ENCODE peak calls at places on chromosomes 11 and 22, in eight cellular contexts. Q, S, Z, A, F, G, J and P are unnamed samples.

GRCh38 chr11:106706355-106706754 is 311.9 kb downstream of the GUCY1A2 start:
- DNase-seq in J (no peak), Z (no peak), F (no peak), A (no peak), Q (no peak), G (no peak), S (no peak), P (peak; percentile 18)

GRCh38 chr11:11845066-11845465 is 3.3 kb downstream of the USP47 start:
- DNase-seq in F (no peak), J (no peak), A (peak; percentile 36), Q (no peak), Z (no peak), G (no peak), S (no peak), P (no peak)

GRCh38 chr11:3368199-3368598 is 10.7 kb downstream of the ZNF195 start:
- DNase-seq in G (no peak), J (no peak), S (no peak), Z (no peak), A (no peak), Q (no peak), F (no peak), P (no peak)

GRCh38 chr22:38882972-38883622 is 11.1 kb upstream of the CBX6 start:
- DNase-seq in S (no peak), Q (no peak), G (no peak), A (no peak), J (no peak), Z (no peak), F (no peak), P (no peak)

GRCh38 chr11:32225491-32226285 is 134.8 kb downstream of the RCN1 start:
- DNase-seq in J (no peak), F (no peak), S (no peak), Z (no peak), G (no peak), A (no peak), Q (no peak), P (no peak)

GRCh38 chr11:75603791-75604736 is 42.0 kb downstream of the SERPINH1 start:
- DNase-seq in S (no peak), J (no peak), G (no peak), Q (no peak), F (no peak), Z (no peak), A (no peak), P (peak; percentile 71)

GRCh38 chr11:66492161-66492865 is 12.1 kb downstream of the DPP3 start:
- DNase-seq in F (no peak), Q (no peak), Z (no peak), S (no peak), A (no peak), G (no peak), J (no peak), P (no peak)

GRCh38 chr11:12182650-12183511 is 72.5 kb downstream of the MICAL2 start:
- DNase-seq in A (no peak), F (peak; percentile 84), Q (no peak), S (peak; percentile 33), J (peak; percentile 72), Z (no peak), G (peak; percentile 71), P (peak; percentile 62)

GRCh38 chr22:23225724-23226496 is 45.6 kb downstream of the BCR start:
- DNase-seq in Q (peak; percentile 74), S (no peak), Z (no peak), A (peak; percentile 78), J (peak; percentile 41), F (no peak), G (no peak), P (peak; percentile 50)

GRCh38 chr11:56849250-56849649 is 100.8 kb upstream of the OR9G4 start:
- DNase-seq in Q (no peak), F (no peak), A (no peak), Z (no peak), G (no peak), J (no peak), S (no peak), P (no peak)

GRCh38 chr11:209275-210121 is 2.0 kb downstream of the RIC8A start:
- DNase-seq in A (no peak), J (no peak), S (peak; percentile 28), Z (no peak), G (peak; percentile 17), F (no peak), Q (peak; percentile 24), P (no peak)

GRCh38 chr11:128179512-128179911 is 407.8 kb downstream of the ETS1 start:
- DNase-seq in J (no peak), S (no peak), F (no peak), Q (no peak), A (no peak), Z (no peak), G (no peak), P (no peak)

GRCh38 chr11:121321614-121322243 is 29.2 kb downstream of the SC5D start:
- DNase-seq in F (no peak), Z (no peak), J (peak; percentile 13), S (peak; percentile 83), A (peak; percentile 37), G (peak; percentile 73), Q (no peak), P (no peak)

GRCh38 chr11:113073290-113073953 is 112.2 kb downstream of the NCAM1 start:
- DNase-seq in F (no peak), J (no peak), G (no peak), Z (no peak), Q (no peak), S (no peak), A (no peak), P (no peak)

GRCh38 chr11:118007040-118007439 is 20.8 kb downstream of the IL10RA start:
- DNase-seq in A (no peak), Q (no peak), Z (no peak), S (no peak), F (no peak), G (no peak), J (no peak), P (no peak)

GRCh38 chr22:31945971-31946680 is 1.8 kb downstream of the YWHAH start:
- DNase-seq in J (no peak), G (no peak), S (peak; percentile 51), F (no peak), Z (no peak), A (no peak), Q (no peak), P (no peak)

GRCh38 chr22:31944700-31945477 is 554 bp downstream of the YWHAH start:
- DNase-seq in S (peak; percentile 67), Z (peak; percentile 33), J (peak; percentile 75), G (peak; percentile 43), Q (peak; percentile 52), A (peak; percentile 30), F (no peak), P (peak; percentile 17)

GRCh38 chr22:31945478-31945815 is 1.1 kb downstream of the YWHAH start:
- DNase-seq in Z (no peak), Q (no peak), J (no peak), F (no peak), S (peak; percentile 28), G (no peak), A (no peak), P (no peak)

GRCh38 chr22:31943206-31943975 is 944 bp upstream of the YWHAH start:
- DNase-seq in G (no peak), J (peak; percentile 16), S (no peak), Z (no peak), A (peak; percentile 7), Q (no peak), F (peak; percentile 21), P (no peak)

GRCh38 chr22:31943976-31944699 is at the start of gene YWHAH:
- DNase-seq in J (peak; percentile 97), S (peak; percentile 92), G (peak; percentile 96), F (peak; percentile 97), Z (peak; percentile 95), Q (peak; percentile 97), A (peak; percentile 94), P (peak; percentile 71)
- TF ChIP-seq POLR2A in J (peak; percentile 67), S (peak; percentile 87), G (no peak), F (peak; percentile 90), Z (peak; percentile 86), Q (no peak), A (peak; percentile 59), P (peak; percentile 98)

DNA sequence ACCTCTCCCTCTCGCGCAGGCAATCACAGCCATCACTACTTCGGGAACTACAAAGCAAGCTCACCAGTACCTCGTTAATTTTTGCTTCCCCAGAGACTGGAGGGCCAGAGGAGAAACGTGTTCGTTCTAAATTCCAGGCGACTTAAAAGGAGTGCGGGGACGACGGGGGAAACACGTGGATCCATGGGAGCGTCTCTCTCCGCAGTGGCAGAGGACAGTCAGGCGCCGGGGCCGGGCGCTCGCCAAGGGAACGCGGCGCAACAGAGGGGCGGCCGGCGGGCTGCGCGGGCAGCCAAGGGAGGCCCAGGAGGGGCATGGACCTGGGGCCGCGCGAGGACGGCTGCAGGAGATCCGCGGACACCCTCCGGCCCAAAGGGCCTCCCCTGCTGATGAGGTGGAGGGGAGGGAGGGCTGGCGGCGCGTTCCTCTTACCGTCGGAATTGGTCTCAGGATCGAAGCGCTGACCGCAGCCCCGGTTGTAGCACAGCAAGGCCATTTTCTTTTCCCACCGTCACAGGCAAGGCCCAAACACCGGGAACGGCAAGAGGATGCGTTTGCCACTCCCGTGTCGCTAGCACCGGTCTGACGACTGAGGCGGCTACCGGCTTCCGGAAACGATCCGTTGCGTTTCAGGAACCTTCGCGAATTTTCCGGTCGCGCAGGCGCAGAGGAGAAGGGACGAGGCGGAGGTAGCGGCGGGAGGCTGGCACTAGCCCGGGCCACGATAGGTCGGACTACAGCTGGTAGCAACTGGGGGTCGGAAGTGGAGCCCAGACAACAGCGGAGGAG is at the start of gene CHORDC1:
- DNase-seq in A (peak; percentile 88), S (peak; percentile 94), Z (peak; percentile 81), F (peak; percentile 87), Q (peak; percentile 93), G (peak; percentile 93), J (peak; percentile 89), P (peak; percentile 40)
- TF ChIP-seq POLR2A in A (peak; percentile 97), S (peak; percentile 76), Z (peak; percentile 96), F (peak; percentile 98), Q (peak; percentile 89), G (peak; percentile 98), J (peak; percentile 96), P (peak; percentile 71)

GRCh38 chr11:126182787-126183445 is 28.5 kb downstream of the RPUSD4 start:
- DNase-seq in Z (no peak), G (no peak), F (no peak), J (no peak), Q (no peak), S (peak; percentile 14), A (no peak), P (no peak)
- TF ChIP-seq POLR2A in Z (no peak), G (no peak), F (no peak), J (no peak), Q (no peak), S (no peak), A (no peak), P (no peak)

GRCh38 chr11:35458846-35459245 is 39.5 kb upstream of the SLC1A2 start:
- DNase-seq in S (no peak), G (no peak), Q (no peak), J (no peak), Z (no peak), A (no peak), F (no peak), P (no peak)

GRCh38 chr11:35461917-35462316 is 42.6 kb upstream of the SLC1A2 start:
- DNase-seq in F (no peak), S (no peak), Z (no peak), A (no peak), Q (no peak), J (no peak), G (no peak), P (no peak)

GRCh38 chr11:35466058-35466457 is 46.7 kb upstream of the SLC1A2 start:
- DNase-seq in G (no peak), F (no peak), A (no peak), J (no peak), S (no peak), Q (no peak), Z (no peak), P (no peak)

GRCh38 chr11:35463211-35463810 is 44.0 kb upstream of the SLC1A2 start:
- DNase-seq in G (no peak), J (no peak), S (no peak), Q (no peak), Z (no peak), A (no peak), F (no peak), P (no peak)

GRCh38 chr11:35464308-35464707 is 45.0 kb upstream of the SLC1A2 start:
- DNase-seq in G (no peak), A (no peak), Z (no peak), F (no peak), J (no peak), Q (no peak), S (no peak), P (no peak)
- TF ChIP-seq POLR2A in G (no peak), A (no peak), Z (no peak), F (no peak), J (no peak), Q (no peak), S (no peak), P (no peak)